ENCODE peak calls at places on chromosomes 11 and 22, in five cellular contexts. W is NCI-H774; J is stimulated activated CD4-positive, alpha-beta T cell treated with anti-CD3 and anti-CD28 coated beads, TNF-alpha, amount 100 ng/mL, for 24 hours; D is naive thymus-derived CD8-positive, alpha-beta T cell; V is COR-L47. Z is an unnamed sample.

GRCh38 chr11:62345862-62346261 is 8.6 kb downstream of the ASRGL1 start:
- DNase-seq in W (no peak), J (no peak), D (no peak), V (no peak), Z (no peak)

GRCh38 chr11:1837171-1838076 is 1.4 kb upstream of the TNNI2 start:
- DNase-seq in W (no peak), J (peak), D (peak), V (peak), Z (peak)

GRCh38 chr22:38284042-38284402 is 11.2 kb upstream of the TMEM184B start:
- DNase-seq in W (no peak), J (no peak), D (no peak), V (no peak), Z (peak)

GRCh38 chr11:60377737-60378136 is 595 bp upstream of the MS4A7 start:
- DNase-seq in W (no peak), J (no peak), D (no peak), V (no peak), Z (peak)

GRCh38 chr22:50729391-50730012 is 8.5 kb upstream of the ACR start:
- DNase-seq in W (no peak), J (no peak), D (no peak), V (peak), Z (no peak)

GRCh38 chr22:47090591-47091240 is 328.3 kb downstream of the TBC1D22A start:
- DNase-seq in W (no peak), J (no peak), D (peak), V (peak), Z (no peak)

GRCh38 chr11:20090654-20091374 is 69.5 kb downstream of the DBX1 start:
- DNase-seq in W (peak), J (no peak), D (no peak), V (no peak), Z (no peak)

GRCh38 chr22:26526165-26526564 is 13.9 kb upstream of the TFIP11 start:
- DNase-seq in W (no peak), J (no peak), D (no peak), V (no peak), Z (no peak)

GRCh38 chr22:42365337-42365865 is 66.8 kb downstream of the NFAM1 start:
- DNase-seq in W (no peak), J (no peak), D (no peak), V (peak), Z (no peak)

GRCh38 chr11:102495161-102496042 is 35.1 kb downstream of the MMP7 start:
- DNase-seq in W (peak), J (peak), D (peak), V (peak), Z (no peak)

GRCh38 chr11:34356576-34356917 is 1.3 kb downstream of the ABTB2 start:
- DNase-seq in W (peak), J (no peak), D (no peak), V (peak), Z (peak)

GRCh38 chr11:1844221-1845094 is 5.7 kb downstream of the TNNI2 start:
- DNase-seq in W (no peak), J (no peak), D (peak), V (no peak), Z (peak)

GRCh38 chr11:36009469-36009868 is 65.6 kb downstream of the LDLRAD3 start:
- DNase-seq in W (no peak), J (no peak), D (no peak), V (no peak), Z (no peak)

GRCh38 chr11:19577391-19577831 is 135.2 kb upstream of the NAV2 start:
- DNase-seq in W (no peak), J (no peak), D (no peak), V (no peak), Z (peak)

GRCh38 chr22:26432619-26433311 is 3.7 kb downstream of the ASPHD2 start:
- DNase-seq in W (no peak), J (no peak), D (no peak), V (no peak), Z (no peak)

GRCh38 chr11:27694992-27695391 is 5.3 kb downstream of the BDNF start:
- DNase-seq in W (no peak), J (no peak), D (no peak), V (peak), Z (no peak)

GRCh38 chr11:31850365-31850764 is 39.2 kb upstream of the PAX6 start:
- DNase-seq in W (no peak), J (no peak), D (no peak), V (no peak), Z (no peak)

GRCh38 chr11:69913591-69914285 is 94.5 kb upstream of the FGF3 start:
- DNase-seq in W (no peak), J (no peak), D (no peak), V (no peak), Z (no peak)

GRCh38 chr11:67025750-67026149 is 2.8 kb downstream of the SYT12 start:
- DNase-seq in W (no peak), J (no peak), D (no peak), V (no peak), Z (no peak)

GRCh38 chr22:41481131-41481830 is 12.4 kb downstream of the ACO2 start:
- DNase-seq in W (no peak), J (no peak), D (no peak), V (no peak), Z (peak)

GRCh38 chr22:19120829-19121630 is 1.2 kb downstream of the DGCR2 start:
- DNase-seq in W (no peak), J (no peak), D (no peak), V (no peak), Z (peak)

GRCh38 chr11:126477526-126478275 is 122.2 kb downstream of the ST3GAL4 start:
- DNase-seq in W (peak), J (no peak), D (no peak), V (no peak), Z (no peak)

GRCh38 chr22:38262051-38262795 is 10.6 kb downstream of the TMEM184B start:
- DNase-seq in W (no peak), J (no peak), D (no peak), V (no peak), Z (no peak)